ENCODE peak calls at places on chromosomes 13 and 19, in ten cellular contexts. C is Peyer's patch; D is tibial nerve; B is spleen; G is neuronal stem cell; Q is effector memory CD4-positive, alpha-beta T cell; Y is HAP-1; T is fibroblast of lung; P is IMR-90; V is heart right ventricle. O is an unnamed sample. For H3K4me1, the result is how much of the 10 kb centered on the place peaks cover.

GRCh38 chr13:99075268-99076191 is 97.7 kb upstream of the DOCK9 start:
- DNase-seq in C (no peak), D (no peak), B (no peak), G (no peak), Q (no peak), Y (no peak), T (no peak), P (no peak), V (no peak), O (no peak)

GRCh38 chr13:20128459-20128927 is 32.4 kb downstream of the GJA3 start:
- DNase-seq in C (no peak), D (no peak), B (no peak), G (no peak), Q (no peak), Y (no peak), T (no peak), P (no peak), V (no peak), O (no peak)

GRCh38 chr13:30829788-30830637 is 76.1 kb upstream of the MEDAG start:
- DNase-seq in C (no peak), D (no peak), B (no peak), G (no peak), Q (no peak), Y (no peak), T (peak), P (no peak), V (no peak), O (no peak)

GRCh38 chr19:21422244-21422643 is 25.3 kb downstream of the ZNF493 start:
- DNase-seq in C (no peak), D (no peak), B (no peak), G (no peak), Q (no peak), Y (no peak), T (no peak), P (no peak), V (no peak), O (no peak)

GRCh38 chr13:33637978-33638743 is 179.8 kb upstream of the RFC3 start:
- DNase-seq in C (no peak), D (no peak), B (no peak), G (no peak), Q (no peak), Y (no peak), T (peak), P (peak), V (no peak), O (no peak)

GRCh38 chr13:36353001-36353400 is 6.8 kb upstream of the SPART start:
- DNase-seq in C (no peak), D (no peak), B (no peak), G (no peak), Q (no peak), Y (no peak), T (peak), P (no peak), V (no peak), O (no peak)

GRCh38 chr19:43674630-43674982 is 4.6 kb upstream of the PLAUR start:
- DNase-seq in C (no peak), D (no peak), B (no peak), G (no peak), Q (no peak), Y (no peak), T (peak), P (peak), V (peak), O (no peak)

GRCh38 chr13:96734499-96734898 is 259.8 kb downstream of the OXGR1 start:
- DNase-seq in C (no peak), D (no peak), B (no peak), G (no peak), Q (no peak), Y (no peak), T (no peak), P (no peak), V (no peak), O (no peak)

GRCh38 chr19:55179570-55180484 is at the start of gene SYT5:
- DNase-seq in C (peak), D (no peak), B (peak), G (peak), Q (peak), Y (peak), T (no peak), P (no peak), V (no peak), O (no peak)

GRCh38 chr13:51525567-51526165 is 58.6 kb upstream of the WDFY2 start:
- DNase-seq in C (no peak), D (no peak), B (no peak), G (no peak), Q (no peak), Y (no peak), T (peak), P (peak), V (no peak), O (no peak)

DNA sequence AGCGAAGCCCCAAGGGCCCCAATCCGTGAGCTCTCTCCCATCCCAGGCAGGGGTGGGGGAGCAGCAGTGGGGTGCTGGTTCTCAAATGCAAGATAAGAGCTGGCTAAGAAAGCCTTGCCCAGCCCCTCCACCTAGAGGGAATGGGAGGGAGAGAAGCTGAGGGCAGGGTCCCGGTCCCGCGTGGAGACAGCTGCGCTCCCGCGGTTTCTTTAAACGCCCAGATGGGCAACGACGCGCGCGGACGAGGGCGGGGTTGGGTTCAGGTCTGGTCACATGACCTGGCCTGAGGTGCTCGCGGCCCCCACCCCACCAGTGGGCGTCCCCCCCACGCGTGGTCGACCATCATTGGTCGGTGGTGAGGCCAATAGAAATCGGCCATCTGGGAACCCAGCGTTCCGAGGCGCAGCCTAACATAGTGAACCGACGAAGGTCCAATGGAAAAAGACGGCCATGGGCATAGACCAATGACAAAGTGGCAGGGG is 314 bp upstream of the CALR start:
- DNase-seq in C (peak), D (peak), B (peak), G (peak), Q (peak), Y (peak), T (peak), P (peak), V (peak), O (peak)
- H3K4me1 ChIP-seq in C (under half), D (under half), B (half or more), G (under half), Q (under half), Y (under half), T (under half), P (under half), V (under half), O (under half)

GRCh38 chr19:41344162-41344561 is 9.6 kb downstream of the TGFB1 start:
- DNase-seq in C (no peak), D (no peak), B (no peak), G (no peak), Q (no peak), Y (no peak), T (no peak), P (no peak), V (no peak), O (no peak)
- H3K4me1 ChIP-seq in C (under half), D (under half), B (under half), G (under half), Q (under half), Y (under half), T (under half), P (under half), V (under half), O (under half)

GRCh38 chr19:1884719-1885334 is 469 bp downstream of the ABHD17A start:
- DNase-seq in C (peak), D (no peak), B (peak), G (no peak), Q (no peak), Y (no peak), T (no peak), P (no peak), V (no peak), O (peak)
- H3K4me1 ChIP-seq in C (under half), D (under half), B (half or more), G (under half), Q (under half), Y (under half), T (under half), P (under half), V (half or more), O (under half)

GRCh38 chr19:18156268-18156667 is 3.3 kb downstream of the PIK3R2 start:
- DNase-seq in C (no peak), D (no peak), B (peak), G (no peak), Q (no peak), Y (no peak), T (no peak), P (no peak), V (no peak), O (no peak)
- H3K4me1 ChIP-seq in C (half or more), D (under half), B (under half), G (under half), Q (under half), Y (under half), T (under half), P (under half), V (half or more), O (under half)

GRCh38 chr13:59464926-59465325 is 698.8 kb downstream of the DIAPH3 start:
- DNase-seq in C (no peak), D (no peak), B (no peak), G (no peak), Q (no peak), Y (no peak), T (no peak), P (no peak), V (no peak), O (no peak)
- H3K4me1 ChIP-seq in C (under half), D (under half), B (under half), G (under half), Q (under half), Y (under half), T (under half), P (under half), V (under half), O (under half)

O was measured in tibial artery.